ENCODE peak calls at places on chromosomes 16 and 17, in eight cellular contexts. X is fibroblast of lung; V is cardiac muscle cell; W is IMR-90; R is neural progenitor cell; Y is heart right ventricle; N is GM12878; P is effector memory CD4-positive, alpha-beta T cell. U is an unnamed sample.

GRCh38 chr17:73103661-73104335 is 11.3 kb upstream of the SLC39A11 start:
- DNase-seq in X (peak), V (no peak), W (no peak), R (no peak), Y (no peak), N (no peak), P (no peak), U (peak)

GRCh38 chr17:11170901-11171300 is 70.1 kb upstream of the SHISA6 start:
- DNase-seq in X (no peak), V (no peak), W (no peak), R (no peak), Y (no peak), N (no peak), P (no peak), U (no peak)

GRCh38 chr17:10041916-10042588 is 137.0 kb upstream of the RCVRN start:
- DNase-seq in X (no peak), V (no peak), W (no peak), R (no peak), Y (no peak), N (peak), P (no peak), U (no peak)

GRCh38 chr16:28218109-28218508 is 6.3 kb upstream of the XPO6 start:
- DNase-seq in X (peak), V (no peak), W (peak), R (peak), Y (no peak), N (no peak), P (peak), U (no peak)

GRCh38 chr17:65039349-65039988 is 17.1 kb downstream of the GNA13 start:
- DNase-seq in X (no peak), V (no peak), W (no peak), R (no peak), Y (no peak), N (peak), P (peak), U (no peak)

GRCh38 chr17:77769762-77770161 is 188.7 kb upstream of the TNRC6C start:
- DNase-seq in X (no peak), V (no peak), W (no peak), R (no peak), Y (no peak), N (no peak), P (no peak), U (no peak)

GRCh38 chr17:69314246-69315030 is 12.5 kb downstream of the ABCA5 start:
- DNase-seq in X (no peak), V (no peak), W (no peak), R (peak), Y (no peak), N (no peak), P (no peak), U (no peak)

GRCh38 chr16:75107505-75107904 is 9.1 kb downstream of the LDHD start:
- DNase-seq in X (no peak), V (no peak), W (no peak), R (no peak), Y (no peak), N (no peak), P (no peak), U (no peak)

GRCh38 chr16:31477220-31478216 is 5.4 kb upstream of the SLC5A2 start:
- DNase-seq in X (no peak), V (peak), W (no peak), R (peak), Y (no peak), N (no peak), P (no peak), U (peak)

GRCh38 chr17:68576811-68577551 is 24.2 kb downstream of the FAM20A start:
- DNase-seq in X (no peak), V (no peak), W (peak), R (no peak), Y (peak), N (no peak), P (no peak), U (no peak)

GRCh38 chr17:7262192-7263070 is at the start of gene CLDN7:
- DNase-seq in X (no peak), V (no peak), W (no peak), R (peak), Y (no peak), N (no peak), P (no peak), U (peak)

GRCh38 chr16:79276506-79276905 is 324.0 kb downstream of the MAF start:
- DNase-seq in X (no peak), V (no peak), W (no peak), R (no peak), Y (no peak), N (no peak), P (no peak), U (no peak)

GRCh38 chr16:88638323-88639230 is at the start of gene IL17C:
- DNase-seq in X (no peak), V (no peak), W (no peak), R (no peak), Y (no peak), N (no peak), P (no peak), U (peak)

GRCh38 chr16:48879173-48879926 is 269.4 kb upstream of the N4BP1 start:
- DNase-seq in X (no peak), V (no peak), W (no peak), R (no peak), Y (no peak), N (no peak), P (no peak), U (no peak)

GRCh38 chr16:3186946-3187690 is 886 bp upstream of the OR1F1 start:
- DNase-seq in X (no peak), V (no peak), W (no peak), R (no peak), Y (no peak), N (no peak), P (no peak), U (no peak)

GRCh38 chr17:63406689-63407330 is 39.3 kb downstream of the CYB561 start:
- DNase-seq in X (peak), V (peak), W (peak), R (peak), Y (peak), N (peak), P (peak), U (no peak)

GRCh38 chr16:2154533-2155090 is 970 bp upstream of the TRAF7 start:
- DNase-seq in X (no peak), V (no peak), W (no peak), R (no peak), Y (no peak), N (no peak), P (no peak), U (no peak)

GRCh38 chr17:74262601-74263000 is 11.4 kb upstream of the DNAI2 start:
- DNase-seq in X (no peak), V (no peak), W (no peak), R (no peak), Y (no peak), N (no peak), P (no peak), U (no peak)

GRCh38 chr17:54967621-54968258 is 714 bp downstream of the COX11 start:
- DNase-seq in X (peak), V (peak), W (peak), R (peak), Y (no peak), N (no peak), P (no peak), U (peak)

GRCh38 chr17:67049025-67049739 is 4.8 kb downstream of the CACNG1 start:
- DNase-seq in X (no peak), V (no peak), W (no peak), R (no peak), Y (no peak), N (no peak), P (no peak), U (no peak)

GRCh38 chr16:58863042-58863441 is 128.9 kb upstream of the GOT2 start:
- DNase-seq in X (no peak), V (no peak), W (no peak), R (no peak), Y (no peak), N (no peak), P (no peak), U (no peak)

GRCh38 chr16:82157836-82158235 is 12.2 kb downstream of the MPHOSPH6 start:
- DNase-seq in X (no peak), V (no peak), W (no peak), R (no peak), Y (no peak), N (no peak), P (no peak), U (no peak)

GRCh38 chr17:9798724-9799123 is 7.3 kb upstream of the DHRS7C start:
- DNase-seq in X (no peak), V (no peak), W (no peak), R (no peak), Y (no peak), N (no peak), P (no peak), U (no peak)

GRCh38 chr16:10616744-10617640 is 36.6 kb upstream of the EMP2 start:
- DNase-seq in X (peak), V (peak), W (peak), R (peak), Y (peak), N (no peak), P (no peak), U (peak)

GRCh38 chr16:57694556-57695377 is at the start of gene DRC7:
- DNase-seq in X (peak), V (peak), W (peak), R (peak), Y (peak), N (no peak), P (no peak), U (peak)

DNA sequence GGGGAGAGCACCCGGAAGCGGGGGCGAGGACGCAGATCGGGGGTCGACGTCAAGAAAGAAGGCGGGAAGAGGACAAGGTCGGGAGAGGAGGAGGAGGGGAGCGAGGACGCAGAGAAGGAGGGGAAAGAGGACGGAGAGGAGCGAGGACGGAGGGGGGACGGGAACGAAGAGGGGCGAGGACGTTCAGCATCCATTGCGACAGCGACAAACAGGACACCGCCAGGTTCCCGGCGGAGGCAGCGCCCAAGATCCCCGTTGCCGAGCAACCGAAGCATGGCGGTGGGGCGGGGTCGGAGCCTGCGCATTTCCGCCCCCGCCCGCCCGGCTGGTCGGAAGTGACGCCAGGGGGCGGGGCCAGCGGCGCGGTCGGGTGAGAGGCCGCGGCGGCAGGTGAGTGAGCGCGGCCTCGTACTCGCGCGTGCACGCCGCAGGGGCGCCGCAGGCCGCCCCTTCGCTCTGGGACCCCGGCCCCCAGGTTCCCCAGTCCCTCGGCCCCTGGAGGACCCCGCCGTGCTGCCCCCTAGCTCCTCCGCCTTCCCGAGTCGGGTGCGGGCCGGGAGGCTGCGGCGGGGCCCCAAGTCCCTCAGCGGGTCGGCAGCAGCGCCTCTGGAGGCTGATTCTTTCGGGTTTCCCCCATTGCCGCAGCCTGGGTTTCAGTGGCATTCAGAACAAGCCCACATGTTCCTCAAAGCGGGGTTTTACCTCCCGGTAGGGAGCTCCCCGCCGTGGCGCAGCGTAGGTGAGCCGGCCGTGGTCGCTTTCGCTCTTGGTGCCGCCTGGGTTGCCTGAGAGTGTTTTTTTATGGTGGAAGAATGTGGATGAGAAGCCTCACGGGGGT is at the start of gene FAM234A:
- DNase-seq in X (peak), V (peak), W (peak), R (peak), Y (peak), N (peak), P (peak), U (peak)
- H3K27ac ChIP-seq in X (peak), V (peak), W (peak), R (peak), Y (peak), N (peak), P (peak), U (peak)

GRCh38 chr17:17072546-17072945 is 30.3 kb downstream of the MPRIP start:
- DNase-seq in X (no peak), V (no peak), W (no peak), R (no peak), Y (no peak), N (no peak), P (no peak), U (no peak)
- H3K27ac ChIP-seq in X (no peak), V (no peak), W (no peak), R (no peak), Y (no peak), N (no peak), P (no peak), U (no peak)

DNA sequence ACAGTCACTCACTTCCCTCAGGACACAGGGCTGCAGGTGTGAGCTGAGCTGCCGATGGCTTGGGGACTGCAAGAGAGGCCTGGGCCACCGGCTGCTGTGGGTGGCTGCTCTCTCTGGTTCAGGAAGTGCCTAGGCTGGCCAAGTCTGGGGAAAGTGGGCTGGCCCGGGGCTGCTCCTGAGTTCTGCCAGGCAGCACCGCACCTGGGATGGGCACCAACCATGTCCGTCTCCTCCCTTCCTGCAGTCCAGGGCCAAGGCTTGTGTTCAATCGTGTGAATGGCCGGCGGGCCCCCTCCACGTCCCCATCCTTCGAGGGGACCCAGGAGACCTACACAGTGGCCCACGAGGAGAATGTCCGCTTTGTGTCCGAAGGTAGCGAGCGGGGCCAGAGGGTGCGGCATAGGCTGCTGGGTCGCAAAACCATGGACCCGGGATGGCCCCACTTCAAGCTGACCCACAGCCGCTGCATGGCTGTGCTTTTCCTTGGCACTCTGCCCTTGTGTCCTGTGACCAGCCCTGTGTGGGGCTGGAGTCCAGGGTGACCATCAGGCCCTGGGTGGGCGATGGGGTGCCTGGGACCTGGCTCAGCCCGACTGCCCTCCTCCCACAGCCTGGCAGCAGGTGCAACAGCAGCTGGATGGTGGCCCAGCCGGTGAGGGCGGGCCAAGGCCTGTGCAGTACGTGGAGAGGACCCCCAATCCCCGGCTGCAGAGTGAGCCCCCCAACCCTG is 1.8 kb upstream of the WDR90 start:
- DNase-seq in X (no peak), V (no peak), W (no peak), R (no peak), Y (no peak), N (no peak), P (no peak), U (no peak)
- H3K27ac ChIP-seq in X (no peak), V (peak), W (no peak), R (no peak), Y (no peak), N (no peak), P (no peak), U (no peak)

GRCh38 chr16:16148755-16149154 is 74.5 kb downstream of the ABCC6 start:
- DNase-seq in X (peak), V (no peak), W (no peak), R (no peak), Y (no peak), N (no peak), P (no peak), U (no peak)

GRCh38 chr16:16149710-16150116 is 73.6 kb downstream of the ABCC6 start:
- DNase-seq in X (no peak), V (no peak), W (no peak), R (no peak), Y (no peak), N (no peak), P (no peak), U (no peak)

GRCh38 chr16:16150878-16151152 is 72.5 kb downstream of the ABCC6 start:
- DNase-seq in X (no peak), V (no peak), W (no peak), R (no peak), Y (no peak), N (no peak), P (no peak), U (no peak)

GRCh38 chr16:16151315-16151714 is 72.0 kb downstream of the ABCC6 start:
- DNase-seq in X (peak), V (no peak), W (peak), R (no peak), Y (no peak), N (no peak), P (no peak), U (no peak)

DNA sequence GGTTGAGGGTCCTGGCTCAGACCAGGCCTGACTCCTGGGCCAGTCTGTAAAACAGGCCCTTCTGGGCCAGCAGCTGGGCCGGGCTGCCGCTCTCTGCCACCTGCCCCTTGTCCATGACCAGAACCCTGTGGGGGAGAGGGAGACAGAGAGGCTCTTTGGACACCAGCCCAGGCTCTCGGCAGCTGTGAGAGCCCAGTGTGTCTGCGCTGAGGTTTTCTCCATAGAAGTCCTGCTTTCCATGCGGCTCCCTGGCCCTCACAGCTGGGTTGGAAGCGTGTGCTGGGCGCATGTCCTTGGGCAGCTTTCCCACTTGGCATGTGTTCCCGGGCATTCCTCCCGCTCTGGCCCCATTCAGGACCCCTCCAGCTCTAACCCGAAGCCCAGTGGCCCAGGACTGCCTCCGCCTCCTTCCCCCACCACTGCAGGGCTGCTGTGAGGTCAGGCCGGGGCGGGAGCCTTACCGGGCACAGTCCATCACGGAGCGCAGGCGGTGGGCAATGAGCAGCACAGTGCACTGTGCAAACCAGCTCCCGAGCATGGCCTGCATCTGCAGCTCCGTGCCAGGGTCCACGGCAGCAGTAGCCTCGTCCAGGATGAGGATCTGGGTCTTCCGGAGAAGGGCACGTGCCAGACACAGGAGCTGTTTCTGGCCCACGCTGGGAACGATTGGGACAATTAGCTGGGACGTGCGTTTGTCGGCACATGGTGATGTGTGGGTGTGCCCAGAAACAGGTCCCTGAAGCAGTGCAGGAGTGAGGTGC is 73.0 kb downstream of the ABCC6 start:
- DNase-seq in X (peak), V (no peak), W (peak), R (no peak), Y (peak), N (no peak), P (no peak), U (no peak)
- H3K27ac ChIP-seq in X (no peak), V (no peak), W (peak), R (no peak), Y (no peak), N (no peak), P (no peak), U (no peak)

DNA sequence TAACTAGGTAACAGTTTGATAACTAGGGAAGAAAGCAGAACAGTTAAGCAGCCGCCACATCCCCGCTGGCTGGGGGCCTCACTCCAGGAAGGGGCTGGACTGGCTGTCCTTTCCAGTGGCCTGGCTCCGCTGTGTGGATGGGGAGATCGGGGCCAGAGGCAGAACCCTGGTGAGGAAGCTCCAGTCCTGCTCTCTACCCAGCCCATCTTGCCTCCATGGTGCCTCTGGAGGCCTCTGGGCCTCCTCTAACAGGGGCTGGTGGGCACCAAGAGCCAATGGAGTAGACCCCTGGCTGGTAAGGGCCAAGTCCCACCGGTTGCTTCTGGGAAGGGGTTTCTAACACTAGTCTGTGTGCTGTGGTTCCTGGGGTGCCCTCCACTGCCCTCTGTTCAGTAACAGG is 8.1 kb downstream of the CNP start:
- DNase-seq in X (no peak), V (no peak), W (no peak), R (no peak), Y (no peak), N (no peak), P (no peak), U (no peak)
- H3K27ac ChIP-seq in X (peak), V (peak), W (no peak), R (no peak), Y (no peak), N (no peak), P (no peak), U (no peak)

DNA sequence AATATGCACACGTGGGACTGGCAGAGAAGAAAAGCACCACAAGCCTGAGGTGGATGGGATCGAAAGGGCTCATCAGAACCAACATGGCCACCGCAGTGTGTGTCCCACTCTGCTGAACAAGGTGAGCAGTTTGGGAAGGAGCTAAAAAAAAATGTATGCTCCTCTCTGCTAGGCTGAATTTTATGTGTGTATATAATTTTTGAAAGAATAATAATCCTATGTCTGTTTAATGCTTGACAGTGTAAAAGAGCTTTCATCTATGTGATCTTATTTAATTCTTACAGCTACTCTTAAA is 14.2 kb upstream of the EEF2K start:
- DNase-seq in X (no peak), V (peak), W (peak), R (no peak), Y (peak), N (no peak), P (no peak), U (peak)
- H3K27ac ChIP-seq in X (peak), V (peak), W (peak), R (no peak), Y (peak), N (peak), P (peak), U (peak)

GRCh38 chr17:41648411-41649195 is 24.2 kb upstream of the KRT17 start:
- DNase-seq in X (peak), V (peak), W (peak), R (peak), Y (peak), N (no peak), P (peak), U (peak)
- H3K27ac ChIP-seq in X (no peak), V (no peak), W (peak), R (no peak), Y (peak), N (no peak), P (no peak), U (peak)

GRCh38 chr17:78898947-78899346 is 4.1 kb downstream of the CEP295NL start:
- DNase-seq in X (no peak), V (no peak), W (no peak), R (no peak), Y (no peak), N (no peak), P (no peak), U (no peak)
- H3K27ac ChIP-seq in X (no peak), V (peak), W (no peak), R (no peak), Y (no peak), N (no peak), P (no peak), U (peak)

GRCh38 chr17:75940727-75941441 is at the start of gene FBF1:
- DNase-seq in X (peak), V (peak), W (peak), R (peak), Y (peak), N (peak), P (peak), U (peak)
- H3K27ac ChIP-seq in X (peak), V (no peak), W (peak), R (no peak), Y (no peak), N (peak), P (peak), U (peak)

GRCh38 chr17:17982796-17983195 is 10.1 kb downstream of the DRC3 start:
- DNase-seq in X (no peak), V (no peak), W (no peak), R (no peak), Y (no peak), N (no peak), P (no peak), U (no peak)
- H3K27ac ChIP-seq in X (no peak), V (no peak), W (no peak), R (no peak), Y (no peak), N (no peak), P (no peak), U (no peak)